ENCODE peak calls at places on chromosomes 12 and 14, in seven cellular contexts. One of them, this sample, is unnamed.

GRCh38 chr12:94973202-94973601 is 30.3 kb downstream of the NDUFA12 start:
- DNase-seq in DMS 273 treated with DMSO at 0.1 percent for 48 hours: no peak
- DNase-seq in CD4-positive, alpha-beta T cell: no peak
- DNase-seq in fibroblast of lung: peak
- DNase-seq in CD8-positive, alpha-beta memory T cell: no peak
- DNase-seq in mesothelial cell of epicardium: no peak
- DNase-seq in NCI-H748 treated with DMSO at 0.1 percent for 48 hours: no peak
- DNase-seq in this sample: no peak

GRCh38 chr12:835754-836493 is 83.5 kb downstream of the WNK1 start:
- DNase-seq in DMS 273 treated with DMSO at 0.1 percent for 48 hours: no peak
- DNase-seq in CD4-positive, alpha-beta T cell: no peak
- DNase-seq in fibroblast of lung: no peak
- DNase-seq in CD8-positive, alpha-beta memory T cell: no peak
- DNase-seq in mesothelial cell of epicardium: no peak
- DNase-seq in NCI-H748 treated with DMSO at 0.1 percent for 48 hours: no peak
- DNase-seq in this sample: no peak

GRCh38 chr14:90140298-90140955 is 78.6 kb downstream of the KCNK13 start:
- DNase-seq in DMS 273 treated with DMSO at 0.1 percent for 48 hours: no peak
- DNase-seq in CD4-positive, alpha-beta T cell: no peak
- DNase-seq in fibroblast of lung: no peak
- DNase-seq in CD8-positive, alpha-beta memory T cell: no peak
- DNase-seq in mesothelial cell of epicardium: no peak
- DNase-seq in NCI-H748 treated with DMSO at 0.1 percent for 48 hours: peak
- DNase-seq in this sample: no peak

GRCh38 chr14:103332143-103332919 is 1.7 kb upstream of the EIF5 start:
- DNase-seq in DMS 273 treated with DMSO at 0.1 percent for 48 hours: no peak
- DNase-seq in CD4-positive, alpha-beta T cell: no peak
- DNase-seq in fibroblast of lung: no peak
- DNase-seq in CD8-positive, alpha-beta memory T cell: no peak
- DNase-seq in mesothelial cell of epicardium: no peak
- DNase-seq in NCI-H748 treated with DMSO at 0.1 percent for 48 hours: no peak
- DNase-seq in this sample: no peak

GRCh38 chr12:873954-874353 is 75.5 kb downstream of the RAD52 start:
- DNase-seq in DMS 273 treated with DMSO at 0.1 percent for 48 hours: no peak
- DNase-seq in CD4-positive, alpha-beta T cell: no peak
- DNase-seq in fibroblast of lung: no peak
- DNase-seq in CD8-positive, alpha-beta memory T cell: no peak
- DNase-seq in mesothelial cell of epicardium: no peak
- DNase-seq in NCI-H748 treated with DMSO at 0.1 percent for 48 hours: no peak
- DNase-seq in this sample: no peak

GRCh38 chr12:107622005-107622404 is 63.6 kb upstream of the PWP1 start:
- DNase-seq in DMS 273 treated with DMSO at 0.1 percent for 48 hours: no peak
- DNase-seq in CD4-positive, alpha-beta T cell: no peak
- DNase-seq in fibroblast of lung: no peak
- DNase-seq in CD8-positive, alpha-beta memory T cell: no peak
- DNase-seq in mesothelial cell of epicardium: no peak
- DNase-seq in NCI-H748 treated with DMSO at 0.1 percent for 48 hours: peak
- DNase-seq in this sample: no peak

GRCh38 chr14:88030892-88031291 is 26.0 kb downstream of the GPR65 start:
- DNase-seq in DMS 273 treated with DMSO at 0.1 percent for 48 hours: no peak
- DNase-seq in CD4-positive, alpha-beta T cell: no peak
- DNase-seq in fibroblast of lung: no peak
- DNase-seq in CD8-positive, alpha-beta memory T cell: no peak
- DNase-seq in mesothelial cell of epicardium: no peak
- DNase-seq in NCI-H748 treated with DMSO at 0.1 percent for 48 hours: no peak
- DNase-seq in this sample: no peak

GRCh38 chr14:99792551-99793212 is 531 bp upstream of the EML1 start:
- DNase-seq in DMS 273 treated with DMSO at 0.1 percent for 48 hours: no peak
- DNase-seq in CD4-positive, alpha-beta T cell: no peak
- DNase-seq in fibroblast of lung: peak
- DNase-seq in CD8-positive, alpha-beta memory T cell: no peak
- DNase-seq in mesothelial cell of epicardium: no peak
- DNase-seq in NCI-H748 treated with DMSO at 0.1 percent for 48 hours: no peak
- DNase-seq in this sample: peak

GRCh38 chr12:102372112-102372511 is 108.3 kb downstream of the IGF1 start:
- DNase-seq in DMS 273 treated with DMSO at 0.1 percent for 48 hours: no peak
- DNase-seq in CD4-positive, alpha-beta T cell: no peak
- DNase-seq in fibroblast of lung: peak
- DNase-seq in CD8-positive, alpha-beta memory T cell: no peak
- DNase-seq in mesothelial cell of epicardium: no peak
- DNase-seq in NCI-H748 treated with DMSO at 0.1 percent for 48 hours: no peak
- DNase-seq in this sample: no peak

GRCh38 chr12:117261267-117261666 is 71.0 kb upstream of the FBXO21 start:
- DNase-seq in DMS 273 treated with DMSO at 0.1 percent for 48 hours: no peak
- DNase-seq in CD4-positive, alpha-beta T cell: no peak
- DNase-seq in fibroblast of lung: no peak
- DNase-seq in CD8-positive, alpha-beta memory T cell: no peak
- DNase-seq in mesothelial cell of epicardium: no peak
- DNase-seq in NCI-H748 treated with DMSO at 0.1 percent for 48 hours: no peak
- DNase-seq in this sample: no peak

GRCh38 chr14:95756127-95756526 is 42.2 kb upstream of the TCL1A start:
- DNase-seq in DMS 273 treated with DMSO at 0.1 percent for 48 hours: no peak
- DNase-seq in CD4-positive, alpha-beta T cell: no peak
- DNase-seq in fibroblast of lung: no peak
- DNase-seq in CD8-positive, alpha-beta memory T cell: no peak
- DNase-seq in mesothelial cell of epicardium: no peak
- DNase-seq in NCI-H748 treated with DMSO at 0.1 percent for 48 hours: no peak
- DNase-seq in this sample: no peak

GRCh38 chr14:42517786-42518530 is 911.3 kb downstream of the LRFN5 start:
- DNase-seq in DMS 273 treated with DMSO at 0.1 percent for 48 hours: no peak
- DNase-seq in CD4-positive, alpha-beta T cell: no peak
- DNase-seq in fibroblast of lung: no peak
- DNase-seq in CD8-positive, alpha-beta memory T cell: no peak
- DNase-seq in mesothelial cell of epicardium: no peak
- DNase-seq in NCI-H748 treated with DMSO at 0.1 percent for 48 hours: no peak
- DNase-seq in this sample: no peak

GRCh38 chr12:26279908-26280307 is 84.5 kb downstream of the SSPN start:
- DNase-seq in DMS 273 treated with DMSO at 0.1 percent for 48 hours: no peak
- DNase-seq in CD4-positive, alpha-beta T cell: no peak
- DNase-seq in fibroblast of lung: no peak
- DNase-seq in CD8-positive, alpha-beta memory T cell: no peak
- DNase-seq in mesothelial cell of epicardium: no peak
- DNase-seq in NCI-H748 treated with DMSO at 0.1 percent for 48 hours: no peak
- DNase-seq in this sample: no peak

GRCh38 chr12:51871126-51871525 is 16.8 kb upstream of the ANKRD33 start:
- DNase-seq in DMS 273 treated with DMSO at 0.1 percent for 48 hours: no peak
- DNase-seq in CD4-positive, alpha-beta T cell: no peak
- DNase-seq in fibroblast of lung: no peak
- DNase-seq in CD8-positive, alpha-beta memory T cell: no peak
- DNase-seq in mesothelial cell of epicardium: no peak
- DNase-seq in NCI-H748 treated with DMSO at 0.1 percent for 48 hours: no peak
- DNase-seq in this sample: no peak

GRCh38 chr14:70893842-70894237 is 13.4 kb upstream of the PCNX1 start:
- DNase-seq in DMS 273 treated with DMSO at 0.1 percent for 48 hours: no peak
- DNase-seq in CD4-positive, alpha-beta T cell: no peak
- DNase-seq in fibroblast of lung: no peak
- DNase-seq in CD8-positive, alpha-beta memory T cell: no peak
- DNase-seq in mesothelial cell of epicardium: no peak
- DNase-seq in NCI-H748 treated with DMSO at 0.1 percent for 48 hours: no peak
- DNase-seq in this sample: no peak

GRCh38 chr12:54364413-54364812 is at the start of gene GPR84:
- DNase-seq in DMS 273 treated with DMSO at 0.1 percent for 48 hours: no peak
- DNase-seq in CD4-positive, alpha-beta T cell: no peak
- DNase-seq in fibroblast of lung: no peak
- DNase-seq in CD8-positive, alpha-beta memory T cell: no peak
- DNase-seq in mesothelial cell of epicardium: no peak
- DNase-seq in NCI-H748 treated with DMSO at 0.1 percent for 48 hours: no peak
- DNase-seq in this sample: no peak

GRCh38 chr12:132362966-132363660 is 33.7 kb upstream of the GALNT9 start:
- DNase-seq in DMS 273 treated with DMSO at 0.1 percent for 48 hours: no peak
- DNase-seq in CD4-positive, alpha-beta T cell: no peak
- DNase-seq in fibroblast of lung: no peak
- DNase-seq in CD8-positive, alpha-beta memory T cell: no peak
- DNase-seq in mesothelial cell of epicardium: no peak
- DNase-seq in NCI-H748 treated with DMSO at 0.1 percent for 48 hours: no peak
- DNase-seq in this sample: no peak

GRCh38 chr14:61505815-61506809 is 184.7 kb downstream of the PRKCH start:
- DNase-seq in DMS 273 treated with DMSO at 0.1 percent for 48 hours: no peak
- DNase-seq in CD4-positive, alpha-beta T cell: no peak
- DNase-seq in fibroblast of lung: peak
- DNase-seq in CD8-positive, alpha-beta memory T cell: no peak
- DNase-seq in mesothelial cell of epicardium: no peak
- DNase-seq in NCI-H748 treated with DMSO at 0.1 percent for 48 hours: no peak
- DNase-seq in this sample: no peak

GRCh38 chr14:30938617-30939016 is 64.3 kb downstream of the COCH start:
- DNase-seq in DMS 273 treated with DMSO at 0.1 percent for 48 hours: no peak
- DNase-seq in CD4-positive, alpha-beta T cell: no peak
- DNase-seq in fibroblast of lung: no peak
- DNase-seq in CD8-positive, alpha-beta memory T cell: no peak
- DNase-seq in mesothelial cell of epicardium: no peak
- DNase-seq in NCI-H748 treated with DMSO at 0.1 percent for 48 hours: no peak
- DNase-seq in this sample: no peak

GRCh38 chr14:103545915-103546650 is 16.4 kb downstream of the BAG5 start:
- DNase-seq in DMS 273 treated with DMSO at 0.1 percent for 48 hours: no peak
- DNase-seq in CD4-positive, alpha-beta T cell: no peak
- DNase-seq in fibroblast of lung: no peak
- DNase-seq in CD8-positive, alpha-beta memory T cell: no peak
- DNase-seq in mesothelial cell of epicardium: no peak
- DNase-seq in NCI-H748 treated with DMSO at 0.1 percent for 48 hours: no peak
- DNase-seq in this sample: no peak

GRCh38 chr14:80211143-80212024 is at the start of gene DIO2:
- DNase-seq in DMS 273 treated with DMSO at 0.1 percent for 48 hours: no peak
- DNase-seq in CD4-positive, alpha-beta T cell: no peak
- DNase-seq in fibroblast of lung: peak
- DNase-seq in CD8-positive, alpha-beta memory T cell: no peak
- DNase-seq in mesothelial cell of epicardium: no peak
- DNase-seq in NCI-H748 treated with DMSO at 0.1 percent for 48 hours: no peak
- DNase-seq in this sample: no peak

GRCh38 chr12:62866451-62867082 is 68.4 kb downstream of the PPM1H start:
- DNase-seq in DMS 273 treated with DMSO at 0.1 percent for 48 hours: no peak
- DNase-seq in CD4-positive, alpha-beta T cell: no peak
- DNase-seq in fibroblast of lung: peak
- DNase-seq in CD8-positive, alpha-beta memory T cell: no peak
- DNase-seq in mesothelial cell of epicardium: no peak
- DNase-seq in NCI-H748 treated with DMSO at 0.1 percent for 48 hours: no peak
- DNase-seq in this sample: no peak

GRCh38 chr14:71050227-71050823 is 143.1 kb downstream of the PCNX1 start:
- DNase-seq in DMS 273 treated with DMSO at 0.1 percent for 48 hours: no peak
- DNase-seq in CD4-positive, alpha-beta T cell: no peak
- DNase-seq in fibroblast of lung: peak
- DNase-seq in CD8-positive, alpha-beta memory T cell: no peak
- DNase-seq in mesothelial cell of epicardium: no peak
- DNase-seq in NCI-H748 treated with DMSO at 0.1 percent for 48 hours: no peak
- DNase-seq in this sample: no peak

GRCh38 chr12:26121841-26122680 is 2.8 kb downstream of the BHLHE41 start:
- DNase-seq in DMS 273 treated with DMSO at 0.1 percent for 48 hours: peak
- DNase-seq in CD4-positive, alpha-beta T cell: no peak
- DNase-seq in fibroblast of lung: no peak
- DNase-seq in CD8-positive, alpha-beta memory T cell: no peak
- DNase-seq in mesothelial cell of epicardium: no peak
- DNase-seq in NCI-H748 treated with DMSO at 0.1 percent for 48 hours: no peak
- DNase-seq in this sample: peak

GRCh38 chr12:31578632-31579031 is 12.3 kb downstream of the DENND5B start:
- DNase-seq in DMS 273 treated with DMSO at 0.1 percent for 48 hours: no peak
- DNase-seq in CD4-positive, alpha-beta T cell: no peak
- DNase-seq in fibroblast of lung: peak
- DNase-seq in CD8-positive, alpha-beta memory T cell: no peak
- DNase-seq in mesothelial cell of epicardium: no peak
- DNase-seq in NCI-H748 treated with DMSO at 0.1 percent for 48 hours: no peak
- DNase-seq in this sample: no peak

GRCh38 chr12:54417712-54418440 is 1.2 kb downstream of the ITGA5 start:
- DNase-seq in DMS 273 treated with DMSO at 0.1 percent for 48 hours: no peak
- DNase-seq in CD4-positive, alpha-beta T cell: peak
- DNase-seq in fibroblast of lung: no peak
- DNase-seq in CD8-positive, alpha-beta memory T cell: peak
- DNase-seq in mesothelial cell of epicardium: no peak
- DNase-seq in NCI-H748 treated with DMSO at 0.1 percent for 48 hours: no peak
- DNase-seq in this sample: no peak

GRCh38 chr12:6067152-6067916 is 57.1 kb downstream of the VWF start:
- DNase-seq in DMS 273 treated with DMSO at 0.1 percent for 48 hours: no peak
- DNase-seq in CD4-positive, alpha-beta T cell: no peak
- DNase-seq in fibroblast of lung: peak
- DNase-seq in CD8-positive, alpha-beta memory T cell: no peak
- DNase-seq in mesothelial cell of epicardium: no peak
- DNase-seq in NCI-H748 treated with DMSO at 0.1 percent for 48 hours: no peak
- DNase-seq in this sample: no peak

GRCh38 chr12:87369161-87369560 is 660.0 kb downstream of the C12orf50 start:
- DNase-seq in DMS 273 treated with DMSO at 0.1 percent for 48 hours: no peak
- DNase-seq in CD4-positive, alpha-beta T cell: no peak
- DNase-seq in fibroblast of lung: no peak
- DNase-seq in CD8-positive, alpha-beta memory T cell: no peak
- DNase-seq in mesothelial cell of epicardium: no peak
- DNase-seq in NCI-H748 treated with DMSO at 0.1 percent for 48 hours: no peak
- DNase-seq in this sample: no peak

GRCh38 chr12:119989619-119990381 is 764 bp downstream of the BICDL1 start:
- DNase-seq in DMS 273 treated with DMSO at 0.1 percent for 48 hours: no peak
- DNase-seq in CD4-positive, alpha-beta T cell: peak
- DNase-seq in fibroblast of lung: peak
- DNase-seq in CD8-positive, alpha-beta memory T cell: peak
- DNase-seq in mesothelial cell of epicardium: peak
- DNase-seq in NCI-H748 treated with DMSO at 0.1 percent for 48 hours: no peak
- DNase-seq in this sample: peak

GRCh38 chr12:3542911-3543310 is 51.9 kb downstream of the PRMT8 start:
- DNase-seq in DMS 273 treated with DMSO at 0.1 percent for 48 hours: no peak
- DNase-seq in CD4-positive, alpha-beta T cell: no peak
- DNase-seq in fibroblast of lung: peak
- DNase-seq in CD8-positive, alpha-beta memory T cell: no peak
- DNase-seq in mesothelial cell of epicardium: no peak
- DNase-seq in NCI-H748 treated with DMSO at 0.1 percent for 48 hours: no peak
- DNase-seq in this sample: no peak

GRCh38 chr12:130933269-130933995 is 20.3 kb upstream of the ADGRD1 start:
- DNase-seq in DMS 273 treated with DMSO at 0.1 percent for 48 hours: no peak
- DNase-seq in CD4-positive, alpha-beta T cell: no peak
- DNase-seq in fibroblast of lung: no peak
- DNase-seq in CD8-positive, alpha-beta memory T cell: no peak
- DNase-seq in mesothelial cell of epicardium: no peak
- DNase-seq in NCI-H748 treated with DMSO at 0.1 percent for 48 hours: no peak
- DNase-seq in this sample: no peak